ENCODE peak calls at places on chromosomes 12 and 14, in eight cellular contexts. K is activated CD4-positive, alpha-beta T cell treated with anti-CD3 and anti-CD28 coated beads for 48 hours; F is NCI-H2171; A is kidney epithelial cell; Z is ELF-1; M is T-cell; Y is EL; S is RWPE1. B is an unnamed sample.
A peak's percentile ranks its signal among the peaks of the same experiment; 100 is the strongest.

GRCh38 chr12:65996146-65996545 is 134.4 kb downstream of the LLPH start:
- DNase-seq in K (no peak), F (no peak), A (no peak), Z (no peak), M (no peak), Y (no peak), S (no peak), B (no peak)

GRCh38 chr12:752673-753400 is 458 bp downstream of the WNK1 start:
- DNase-seq in K (peak; percentile 51), F (peak; percentile 69), A (no peak), Z (peak; percentile 50), M (peak; percentile 21), Y (peak; percentile 52), S (no peak), B (peak; percentile 42)

GRCh38 chr12:26195641-26196423 is 459 bp downstream of the SSPN start:
- DNase-seq in K (peak; percentile 17), F (peak; percentile 56), A (no peak), Z (peak; percentile 50), M (no peak), Y (peak; percentile 62), S (no peak), B (peak; percentile 1)

GRCh38 chr12:15220961-15221885 is at the start of gene RERG:
- DNase-seq in K (peak; percentile 82), F (no peak), A (peak; percentile 35), Z (peak; percentile 94), M (peak; percentile 66), Y (peak; percentile 64), S (peak; percentile 61), B (peak; percentile 88)

GRCh38 chr12:105440037-105440664 is 109.7 kb downstream of the C12orf75 start:
- DNase-seq in K (no peak), F (no peak), A (no peak), Z (no peak), M (no peak), Y (no peak), S (no peak), B (no peak)

GRCh38 chr12:56163533-56164344 is 5.6 kb downstream of the MYL6 start:
- DNase-seq in K (no peak), F (no peak), A (no peak), Z (peak; percentile 30), M (no peak), Y (peak; percentile 28), S (no peak), B (no peak)

GRCh38 chr14:81137316-81137715 is 83.4 kb downstream of the GTF2A1 start:
- DNase-seq in K (no peak), F (no peak), A (peak; percentile 84), Z (peak; percentile 14), M (no peak), Y (peak; percentile 79), S (peak; percentile 77), B (no peak)

GRCh38 chr14:99595524-99595923 is 8.5 kb downstream of the CCDC85C start:
- DNase-seq in K (no peak), F (no peak), A (no peak), Z (no peak), M (no peak), Y (no peak), S (no peak), B (no peak)

GRCh38 chr14:22838631-22839041 is 2.3 kb downstream of the MMP14 start:
- DNase-seq in K (no peak), F (no peak), A (no peak), Z (peak; percentile 36), M (no peak), Y (peak; percentile 81), S (no peak), B (no peak)

GRCh38 chr12:72472350-72472749 is 200.2 kb downstream of the TRHDE start:
- DNase-seq in K (no peak), F (no peak), A (no peak), Z (no peak), M (no peak), Y (no peak), S (no peak), B (no peak)

GRCh38 chr12:52191841-52192791 is at the start of gene KRT80:
- DNase-seq in K (peak; percentile 53), F (peak; percentile 61), A (peak; percentile 99), Z (no peak), M (no peak), Y (peak; percentile 99), S (peak; percentile 98), B (peak; percentile 94)

GRCh38 chr12:2125651-2126050 is 72.9 kb downstream of the CACNA1C start:
- DNase-seq in K (no peak), F (no peak), A (no peak), Z (no peak), M (no peak), Y (no peak), S (no peak), B (no peak)

GRCh38 chr12:10740182-10740581 is 17.1 kb upstream of the YBX3 start:
- DNase-seq in K (no peak), F (no peak), A (no peak), Z (peak; percentile 12), M (no peak), Y (no peak), S (no peak), B (no peak)

GRCh38 chr12:6393109-6393508 is 9.1 kb downstream of the LTBR start:
- DNase-seq in K (no peak), F (no peak), A (no peak), Z (no peak), M (no peak), Y (no peak), S (no peak), B (no peak)

GRCh38 chr14:104509673-104510072 is 69.9 kb upstream of the C14orf180 start:
- DNase-seq in K (no peak), F (no peak), A (no peak), Z (no peak), M (no peak), Y (no peak), S (no peak), B (no peak)

GRCh38 chr14:69808919-69809808 is 12.1 kb upstream of the SLC10A1 start:
- DNase-seq in K (no peak), F (no peak), A (no peak), Z (no peak), M (no peak), Y (no peak), S (no peak), B (no peak)

GRCh38 chr12:24230061-24230460 is 280.6 kb upstream of the SOX5 start:
- DNase-seq in K (no peak), F (no peak), A (no peak), Z (peak; percentile 79), M (no peak), Y (no peak), S (no peak), B (no peak)

GRCh38 chr12:114636723-114637480 is 47.1 kb downstream of the TBX3 start:
- DNase-seq in K (no peak), F (no peak), A (no peak), Z (peak; percentile 67), M (no peak), Y (peak; percentile 35), S (peak; percentile 58), B (no peak)

GRCh38 chr12:102426599-102427541 is 53.5 kb downstream of the IGF1 start:
- DNase-seq in K (no peak), F (peak; percentile 68), A (no peak), Z (no peak), M (no peak), Y (no peak), S (no peak), B (no peak)